ENCODE peak calls at places on chromosomes 12 and 14, in four cellular contexts. P is dorsolateral prefrontal cortex, C is psoas muscle, R is fibroblast of the aortic adventitia. D is an unnamed sample.
A peak's percentile ranks its signal among the peaks of the same experiment; 100 is the strongest.

GRCh38 chr12:70960484-70960883 is 39.9 kb upstream of the PTPRR start:
- DNase-seq in P (no peak), C (no peak), R (no peak), D (no peak)

GRCh38 chr12:28824193-28824846 is 324.8 kb upstream of the FAR2 start:
- DNase-seq in P (no peak), C (no peak), R (peak; percentile 33), D (no peak)

GRCh38 chr12:51893786-51894185 is 5.9 kb downstream of the ANKRD33 start:
- DNase-seq in P (no peak), C (no peak), R (no peak), D (no peak)

GRCh38 chr14:81551471-81551870 is 17.8 kb upstream of the SEL1L start:
- DNase-seq in P (no peak), C (no peak), R (no peak), D (no peak)

GRCh38 chr12:102910137-102910536 is 6.9 kb downstream of the PAH start:
- DNase-seq in P (no peak), C (no peak), R (no peak), D (no peak)

GRCh38 chr14:81311816-81312215 is 88.3 kb downstream of the STON2 start:
- DNase-seq in P (no peak), C (no peak), R (peak; percentile 4), D (no peak)

GRCh38 chr12:3752096-3752709 is 706 bp downstream of the CRACR2A start:
- DNase-seq in P (no peak), C (peak; percentile 77), R (peak; percentile 37), D (no peak)

GRCh38 chr12:92108651-92109050 is 37.0 kb downstream of the BTG1 start:
- DNase-seq in P (no peak), C (no peak), R (peak; percentile 33), D (peak; percentile 43)

GRCh38 chr12:54009171-54010052 is 627 bp downstream of the HOXC8 start:
- DNase-seq in P (no peak), C (peak; percentile 62), R (peak; percentile 27), D (no peak)

GRCh38 chr12:32895688-32896437 is 714 bp downstream of the PKP2 start:
- DNase-seq in P (no peak), C (no peak), R (no peak), D (no peak)
- H3K4me3 ChIP-seq in P (peak overlapping the region; percentile 63), C (peak overlapping the region; percentile 76), R (peak overlapping the region; percentile 44), D (peak overlapping the region; percentile 37)

GRCh38 chr14:63922696-63923421 is 70.1 kb downstream of the SYNE2 start:
- DNase-seq in P (no peak), C (no peak), R (peak; percentile 81), D (no peak)
- H3K4me3 ChIP-seq in P (no peak overlapping the region), C (no peak overlapping the region), R (no peak overlapping the region), D (no peak overlapping the region)

GRCh38 chr12:120367252-120367923 is 1.6 kb downstream of the MSI1 start:
- DNase-seq in P (no peak), C (no peak), R (no peak), D (no peak)

GRCh38 chr12:120368789-120369475 is at the start of gene MSI1:
- DNase-seq in P (peak; percentile 47), C (no peak), R (no peak), D (no peak)

GRCh38 chr12:120366884-120367251 is 2.1 kb downstream of the MSI1 start:
- DNase-seq in P (no peak), C (no peak), R (no peak), D (no peak)

GRCh38 chr12:120369476-120370342 is 745 bp upstream of the MSI1 start:
- DNase-seq in P (no peak), C (no peak), R (no peak), D (no peak)

GRCh38 chr12:120367924-120368788 is 808 bp downstream of the MSI1 start:
- DNase-seq in P (no peak), C (no peak), R (no peak), D (no peak)
- H3K4me3 ChIP-seq in P (peak overlapping the region; percentile 65), C (peak overlapping the region; percentile 63), R (no peak overlapping the region), D (peak overlapping the region; percentile 44)

DNA sequence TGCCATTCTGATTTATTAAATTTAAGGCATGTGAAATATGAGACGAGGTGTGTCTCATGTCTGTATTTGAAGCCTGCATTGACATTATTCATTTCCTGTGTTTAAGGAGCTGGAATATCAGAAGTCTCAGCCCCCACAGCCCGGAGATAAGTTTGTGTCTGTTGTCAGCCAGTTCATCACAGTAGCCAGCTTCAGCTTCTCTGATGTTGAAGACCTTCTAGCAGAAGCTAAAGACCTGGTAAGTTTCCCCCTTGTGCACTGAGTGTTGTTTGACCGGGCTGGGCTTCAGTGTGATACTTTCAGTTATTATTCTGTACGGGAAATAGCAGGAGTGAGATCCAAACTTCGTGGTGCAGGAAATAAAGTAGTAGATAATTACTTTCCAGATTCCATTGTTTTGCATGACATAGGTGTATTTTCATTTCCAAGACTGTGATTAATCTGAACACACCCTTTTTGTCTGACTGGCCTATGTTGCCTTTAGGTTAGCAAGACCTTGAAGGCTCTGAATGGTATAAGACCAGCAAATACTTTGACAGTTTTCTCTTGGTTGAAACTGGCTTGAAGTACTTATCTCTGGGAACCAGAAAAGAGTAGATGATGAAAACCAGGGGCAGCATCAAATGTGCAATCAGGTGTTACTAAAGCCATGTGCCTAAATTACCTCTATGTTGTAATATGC is 101.5 kb downstream of the GPR135 start:
- DNase-seq in P (no peak), C (no peak), R (peak; percentile 56), D (no peak)
- H3K4me3 ChIP-seq in P (no peak overlapping the region), C (no peak overlapping the region), R (peak overlapping the region; percentile 3), D (no peak overlapping the region)

DNA sequence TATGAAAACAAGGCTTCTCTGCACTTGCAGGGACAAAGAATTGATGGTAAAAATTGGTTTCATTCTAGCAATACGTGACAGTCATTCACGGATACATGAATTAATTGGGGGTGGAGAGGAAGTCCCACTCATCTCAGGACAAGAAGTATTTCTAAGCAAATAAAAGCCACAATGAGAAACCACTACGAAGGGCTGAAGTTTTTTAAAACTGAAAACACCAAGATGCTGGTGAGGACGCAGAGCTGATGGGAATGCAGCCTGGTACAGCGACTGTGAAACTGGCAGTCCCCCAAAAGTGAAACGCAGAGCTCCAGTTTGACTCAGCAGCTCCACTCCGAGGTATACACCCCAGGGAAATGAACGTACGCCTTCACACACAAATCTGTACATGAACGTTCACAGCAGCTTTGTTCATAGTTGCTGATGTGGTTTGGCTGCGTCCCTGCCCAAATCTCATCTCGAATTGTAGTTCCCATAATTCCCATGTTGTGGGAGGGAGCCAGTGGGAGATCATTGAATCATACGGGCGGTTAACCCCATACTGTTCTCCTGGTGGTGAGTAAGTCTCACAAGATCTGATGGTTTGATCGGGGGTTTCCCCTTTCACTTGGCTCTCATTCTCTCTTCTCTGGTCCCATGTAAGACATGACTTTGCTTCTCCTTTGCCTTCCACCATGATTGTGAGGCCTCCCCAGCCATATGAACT is 89.0 kb downstream of the SCARB1 start:
- DNase-seq in P (peak; percentile 71), C (no peak), R (peak; percentile 100), D (peak; percentile 99)
- H3K4me3 ChIP-seq in P (peak overlapping the region; percentile 42), C (peak overlapping the region; percentile 4), R (peak overlapping the region; percentile 46), D (peak overlapping the region; percentile 26)

DNA sequence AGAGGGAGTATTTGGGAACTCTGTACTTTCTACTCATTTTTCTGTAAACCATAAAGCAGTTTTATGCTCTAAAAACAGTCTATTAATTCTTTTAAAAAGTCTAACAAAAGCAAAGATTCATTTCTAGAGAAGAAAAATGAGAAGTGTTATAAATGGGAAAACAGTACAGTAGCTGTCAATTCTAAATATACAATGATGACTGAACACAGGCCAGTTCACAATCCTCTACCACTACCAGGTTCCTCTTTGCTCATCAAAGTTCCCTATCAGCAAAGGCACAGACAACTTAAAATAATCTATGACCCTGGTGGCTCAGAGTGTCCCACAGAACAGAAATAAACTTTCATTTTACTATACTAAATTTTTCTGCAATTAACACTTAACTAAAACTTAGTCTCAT is 12.5 kb downstream of the NAA25 start:
- DNase-seq in P (no peak), C (no peak), R (no peak), D (no peak)
- H3K4me3 ChIP-seq in P (no peak overlapping the region), C (no peak overlapping the region), R (no peak overlapping the region), D (no peak overlapping the region)